ENCODE peak calls at places on chromosomes 13 and 19, in four cellular contexts. One of them, this sample, is unnamed.

GRCh38 chr19:48812094-48812929 is 1.5 kb upstream of the BCAT2 start:
- DNase-seq in neural progenitor cell: peak; percentile 96
- DNase-seq in IMR-90: peak; percentile 13
- DNase-seq in CD4-positive, alpha-beta T cell: no peak
- DNase-seq in this sample: no peak

GRCh38 chr13:30934803-30935202 is 2.3 kb downstream of the TEX26 start:
- DNase-seq in neural progenitor cell: no peak
- DNase-seq in IMR-90: no peak
- DNase-seq in CD4-positive, alpha-beta T cell: no peak
- DNase-seq in this sample: no peak

GRCh38 chr13:110308377-110309158 is 1.5 kb downstream of the COL4A2 start:
- DNase-seq in neural progenitor cell: peak; percentile 84
- DNase-seq in IMR-90: no peak
- DNase-seq in CD4-positive, alpha-beta T cell: no peak
- DNase-seq in this sample: no peak

GRCh38 chr13:100658363-100658762 is 16.2 kb downstream of the TMTC4 start:
- DNase-seq in neural progenitor cell: no peak
- DNase-seq in IMR-90: no peak
- DNase-seq in CD4-positive, alpha-beta T cell: no peak
- DNase-seq in this sample: no peak

GRCh38 chr13:94419304-94419943 is 60.1 kb downstream of the DCT start:
- DNase-seq in neural progenitor cell: no peak
- DNase-seq in IMR-90: peak; percentile 86
- DNase-seq in CD4-positive, alpha-beta T cell: no peak
- DNase-seq in this sample: peak; percentile 48

GRCh38 chr13:33352520-33352919 is 67.0 kb upstream of the STARD13 start:
- DNase-seq in neural progenitor cell: no peak
- DNase-seq in IMR-90: no peak
- DNase-seq in CD4-positive, alpha-beta T cell: no peak
- DNase-seq in this sample: no peak

GRCh38 chr19:1237027-1237659 is 662 bp downstream of the CBARP start:
- DNase-seq in neural progenitor cell: peak; percentile 54
- DNase-seq in IMR-90: no peak
- DNase-seq in CD4-positive, alpha-beta T cell: no peak
- DNase-seq in this sample: no peak

GRCh38 chr13:94658926-94659649 is 53.3 kb downstream of the SOX21 start:
- DNase-seq in neural progenitor cell: no peak
- DNase-seq in IMR-90: no peak
- DNase-seq in CD4-positive, alpha-beta T cell: no peak
- DNase-seq in this sample: no peak

GRCh38 chr19:16623066-16623465 is 4.9 kb downstream of the MED26 start:
- DNase-seq in neural progenitor cell: no peak
- DNase-seq in IMR-90: no peak
- DNase-seq in CD4-positive, alpha-beta T cell: no peak
- DNase-seq in this sample: no peak

GRCh38 chr19:33394006-33394722 is 20.7 kb downstream of the CEBPG start:
- DNase-seq in neural progenitor cell: no peak
- DNase-seq in IMR-90: peak; percentile 69
- DNase-seq in CD4-positive, alpha-beta T cell: no peak
- DNase-seq in this sample: peak; percentile 76

GRCh38 chr13:33392794-33393371 is 107.3 kb upstream of the STARD13 start:
- DNase-seq in neural progenitor cell: no peak
- DNase-seq in IMR-90: no peak
- DNase-seq in CD4-positive, alpha-beta T cell: no peak
- DNase-seq in this sample: no peak

GRCh38 chr13:39047560-39047959 is 9.3 kb downstream of the NHLRC3 start:
- DNase-seq in neural progenitor cell: peak; percentile 42
- DNase-seq in IMR-90: no peak
- DNase-seq in CD4-positive, alpha-beta T cell: no peak
- DNase-seq in this sample: no peak

GRCh38 chr19:41994994-41995958 is 1.2 kb upstream of the ATP1A3 start:
- DNase-seq in neural progenitor cell: no peak
- DNase-seq in IMR-90: no peak
- DNase-seq in CD4-positive, alpha-beta T cell: no peak
- DNase-seq in this sample: no peak

GRCh38 chr13:29484236-29484635 is 111.3 kb downstream of the SLC7A1 start:
- DNase-seq in neural progenitor cell: peak; percentile 61
- DNase-seq in IMR-90: no peak
- DNase-seq in CD4-positive, alpha-beta T cell: no peak
- DNase-seq in this sample: no peak

GRCh38 chr13:51282322-51282721 is 57.2 kb upstream of the SERPINE3 start:
- DNase-seq in neural progenitor cell: no peak
- DNase-seq in IMR-90: no peak
- DNase-seq in CD4-positive, alpha-beta T cell: no peak
- DNase-seq in this sample: no peak

GRCh38 chr19:52227196-52227940 is 37.5 kb downstream of the PPP2R1A start:
- DNase-seq in neural progenitor cell: no peak
- DNase-seq in IMR-90: no peak
- DNase-seq in CD4-positive, alpha-beta T cell: no peak
- DNase-seq in this sample: no peak

GRCh38 chr19:47767349-47767748 is 11.2 kb upstream of the SELENOW start:
- DNase-seq in neural progenitor cell: no peak
- DNase-seq in IMR-90: no peak
- DNase-seq in CD4-positive, alpha-beta T cell: no peak
- DNase-seq in this sample: no peak

GRCh38 chr19:37999309-38000213 is 92.6 kb downstream of the SIPA1L3 start:
- DNase-seq in neural progenitor cell: no peak
- DNase-seq in IMR-90: peak; percentile 98
- DNase-seq in CD4-positive, alpha-beta T cell: no peak
- DNase-seq in this sample: no peak

GRCh38 chr13:113155201-113155600 is 3.2 kb upstream of the PROZ start:
- DNase-seq in neural progenitor cell: no peak
- DNase-seq in IMR-90: no peak
- DNase-seq in CD4-positive, alpha-beta T cell: no peak
- DNase-seq in this sample: no peak

GRCh38 chr13:93466502-93467036 is 240.0 kb downstream of the GPC6 start:
- DNase-seq in neural progenitor cell: no peak
- DNase-seq in IMR-90: peak; percentile 5
- DNase-seq in CD4-positive, alpha-beta T cell: no peak
- DNase-seq in this sample: no peak

GRCh38 chr13:20037908-20038307 is 79.4 kb downstream of the ZMYM2 start:
- DNase-seq in neural progenitor cell: no peak
- DNase-seq in IMR-90: no peak
- DNase-seq in CD4-positive, alpha-beta T cell: no peak
- DNase-seq in this sample: no peak
- TF ChIP-seq CTCF in neural progenitor cell: no peak
- TF ChIP-seq CTCF in IMR-90: no peak
- TF ChIP-seq CTCF in CD4-positive, alpha-beta T cell: no peak
- TF ChIP-seq CTCF in this sample: no peak

GRCh38 chr13:64471916-64472315 is 2758.2 kb downstream of the PCDH9 start:
- DNase-seq in neural progenitor cell: no peak
- DNase-seq in IMR-90: peak; percentile 60
- DNase-seq in CD4-positive, alpha-beta T cell: no peak
- DNase-seq in this sample: no peak
- TF ChIP-seq CTCF in neural progenitor cell: peak; percentile 50
- TF ChIP-seq CTCF in IMR-90: peak; percentile 66
- TF ChIP-seq CTCF in CD4-positive, alpha-beta T cell: no peak
- TF ChIP-seq CTCF in this sample: no peak

GRCh38 chr19:14089412-14089661 is 1.2 kb downstream of the SAMD1 start:
- DNase-seq in neural progenitor cell: peak; percentile 59
- DNase-seq in IMR-90: no peak
- DNase-seq in CD4-positive, alpha-beta T cell: no peak
- DNase-seq in this sample: no peak
- TF ChIP-seq CTCF in neural progenitor cell: peak; percentile 47
- TF ChIP-seq CTCF in IMR-90: peak; percentile 19
- TF ChIP-seq CTCF in CD4-positive, alpha-beta T cell: peak; percentile 40
- TF ChIP-seq CTCF in this sample: no peak

DNA sequence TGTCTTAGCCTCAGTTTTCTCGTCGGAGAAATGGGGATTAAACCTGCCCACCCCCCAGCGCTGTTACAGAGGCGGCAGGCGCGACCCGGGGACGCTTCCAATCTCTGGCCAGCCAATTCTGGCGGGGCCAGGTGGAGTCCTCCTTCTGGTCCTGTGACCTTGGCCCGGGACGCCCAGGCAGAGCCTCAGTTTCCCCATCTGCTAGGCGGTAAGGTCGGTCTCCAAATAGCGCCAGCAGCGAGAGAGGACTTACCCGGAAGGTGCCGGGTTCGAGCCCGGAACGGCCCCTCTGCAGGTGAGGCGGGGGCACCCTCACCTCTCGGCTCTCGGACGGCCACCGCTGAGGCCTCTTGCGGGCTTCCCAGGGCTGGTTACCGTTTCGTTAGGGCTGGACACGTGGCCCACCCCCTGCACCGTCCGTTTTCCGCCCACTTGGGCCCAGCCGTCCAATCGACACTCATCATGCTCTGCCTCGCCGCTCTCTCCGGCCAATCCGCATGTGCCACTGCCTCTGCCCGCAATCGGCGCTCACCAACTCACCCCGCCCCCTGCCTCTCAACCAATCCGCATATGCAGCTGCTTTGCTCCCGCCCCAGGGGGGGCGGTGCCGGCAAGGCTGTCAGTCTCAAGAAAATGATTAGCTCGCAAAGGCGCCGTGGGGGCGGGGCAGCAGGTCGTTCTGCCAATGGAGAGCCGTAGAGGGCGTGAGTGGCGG is at the start of gene ISOC2:
- DNase-seq in neural progenitor cell: peak; percentile 100
- DNase-seq in IMR-90: peak; percentile 100
- DNase-seq in CD4-positive, alpha-beta T cell: peak; percentile 100
- DNase-seq in this sample: peak; percentile 100
- TF ChIP-seq CTCF in neural progenitor cell: no peak
- TF ChIP-seq CTCF in IMR-90: no peak
- TF ChIP-seq CTCF in CD4-positive, alpha-beta T cell: no peak
- TF ChIP-seq CTCF in this sample: no peak

GRCh38 chr19:46579286-46579944 is 21.7 kb upstream of the CALM3 start:
- DNase-seq in neural progenitor cell: peak; percentile 55
- DNase-seq in IMR-90: no peak
- DNase-seq in CD4-positive, alpha-beta T cell: peak; percentile 40
- DNase-seq in this sample: no peak
- TF ChIP-seq CTCF in neural progenitor cell: peak; percentile 68
- TF ChIP-seq CTCF in IMR-90: peak; percentile 24
- TF ChIP-seq CTCF in CD4-positive, alpha-beta T cell: no peak
- TF ChIP-seq CTCF in this sample: peak; percentile 65